ENCODE peak calls at places on chromosomes 11 and 22, in seven cellular contexts. D, Q, M, Y, C, F and T are unnamed samples.

GRCh38 chr11:44016129-44016528 is 31.7 kb upstream of the ACCSL start:
- DNase-seq in Q (peak), F (no peak), M (peak), Y (no peak), C (no peak), D (no peak), T (no peak)

GRCh38 chr11:123616505-123617198 is 37.8 kb downstream of the SCN3B start:
- DNase-seq in Y (peak), M (peak), C (no peak), D (no peak), Q (no peak), F (peak), T (no peak)

GRCh38 chr11:57635236-57635635 is 14.5 kb downstream of the YPEL4 start:
- DNase-seq in Q (no peak), Y (no peak), D (no peak), M (no peak), F (no peak), C (no peak), T (no peak)

GRCh38 chr11:124865902-124866851 is 945 bp downstream of the ROBO3 start:
- DNase-seq in D (peak), Q (no peak), Y (no peak), M (peak), C (peak), F (peak), T (peak)

GRCh38 chr11:62882811-62883496 is 2.3 kb downstream of the SLC3A2 start:
- DNase-seq in M (no peak), Y (no peak), D (no peak), C (no peak), Q (no peak), F (no peak), T (no peak)

GRCh38 chr11:26700536-26701235 is 21.2 kb downstream of the SLC5A12 start:
- DNase-seq in D (no peak), Q (no peak), C (no peak), F (no peak), M (no peak), Y (no peak), T (no peak)

GRCh38 chr22:22397875-22398524 is 110.5 kb downstream of the ZNF280B start:
- DNase-seq in Q (no peak), D (no peak), C (no peak), Y (no peak), M (no peak), F (no peak), T (no peak)

GRCh38 chr11:34585304-34585869 is 35.5 kb upstream of the EHF start:
- DNase-seq in F (peak), Y (no peak), M (no peak), Q (no peak), D (no peak), C (no peak), T (no peak)

GRCh38 chr11:123103326-123103980 is 41.5 kb upstream of the HSPA8 start:
- DNase-seq in C (peak), M (peak), Q (peak), D (peak), F (peak), Y (peak), T (peak)

GRCh38 chr11:101262995-101263394 is 133.4 kb upstream of the PGR start:
- DNase-seq in F (no peak), M (no peak), C (no peak), Q (no peak), Y (no peak), D (no peak), T (no peak)

GRCh38 chr22:31439805-31440204 is 40.4 kb downstream of the DRG1 start:
- DNase-seq in F (no peak), D (no peak), Y (no peak), M (no peak), C (no peak), Q (no peak), T (no peak)

GRCh38 chr11:111469200-111469599 is 43.0 kb downstream of the BTG4 start:
- DNase-seq in C (no peak), Q (no peak), M (peak), F (no peak), D (no peak), Y (no peak), T (no peak)
- TF ChIP-seq CTCF in C (no peak), Q (no peak), M (no peak), F (no peak), D (no peak), Y (no peak), T (no peak)

GRCh38 chr11:46916251-46916650 is 2.1 kb downstream of the LRP4 start:
- DNase-seq in D (no peak), C (no peak), F (no peak), M (no peak), Q (no peak), Y (no peak), T (no peak)

GRCh38 chr11:46918087-46918751 is at the start of gene LRP4:
- DNase-seq in D (peak), Q (peak), F (peak), C (peak), Y (no peak), M (no peak), T (no peak)

GRCh38 chr11:46917109-46918086 is 952 bp downstream of the LRP4 start:
- DNase-seq in M (no peak), D (no peak), Y (no peak), C (peak), F (no peak), Q (no peak), T (no peak)

GRCh38 chr11:46914910-46915309 is 3.4 kb downstream of the LRP4 start:
- DNase-seq in F (no peak), C (no peak), Y (no peak), Q (no peak), D (no peak), M (no peak), T (no peak)

DNA sequence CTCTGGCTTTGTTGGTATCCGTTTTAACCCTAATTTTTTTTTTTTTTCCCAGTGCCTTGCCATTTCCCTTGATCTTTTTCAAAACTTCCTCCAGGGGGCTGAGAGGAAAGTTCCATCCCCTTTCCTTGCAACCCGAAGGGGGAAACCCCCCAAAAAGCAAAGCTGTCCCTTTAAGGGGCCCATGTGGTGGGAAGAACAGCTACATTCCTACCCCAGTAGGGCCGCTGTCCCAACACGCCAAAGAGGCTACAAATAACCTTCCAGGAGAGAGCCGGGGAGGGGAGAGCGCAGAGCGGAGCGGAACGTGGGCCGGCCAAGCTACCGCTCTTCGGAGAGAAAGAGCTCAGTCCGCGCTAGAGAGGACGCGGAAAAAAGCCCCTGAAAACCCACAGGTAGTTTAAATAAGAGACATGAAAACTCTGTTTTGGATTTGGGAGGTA is 1.7 kb downstream of the LRP4 start:
- DNase-seq in Q (peak), Y (peak), D (peak), M (peak), C (peak), F (peak), T (no peak)
- TF ChIP-seq CTCF in Q (no peak), Y (no peak), D (no peak), M (peak), C (no peak), F (no peak), T (no peak)

GRCh38 chr11:7851391-7851790 is 54.6 kb upstream of the OR5P2 start:
- DNase-seq in Y (no peak), C (no peak), D (no peak), M (no peak), F (peak), Q (no peak), T (no peak)
- TF ChIP-seq CTCF in Y (no peak), C (no peak), D (no peak), M (no peak), F (peak), Q (no peak), T (no peak)

GRCh38 chr22:44325718-44326548 is 13.2 kb upstream of the SHISAL1 start:
- DNase-seq in Q (no peak), F (peak), D (no peak), C (no peak), Y (no peak), M (peak), T (no peak)
- TF ChIP-seq CTCF in Q (no peak), F (peak), D (no peak), C (no peak), Y (no peak), M (peak), T (no peak)